ENCODE peak calls at places on chromosome 2, in five cellular contexts. One of them, this sample, is unnamed.

GRCh38 chr2:126887506-126887905 is 11.2 kb upstream of the TEX51 start:
- DNase-seq in brain microvascular endothelial cell: no peak
- DNase-seq in AG08396: no peak
- DNase-seq in B cell: no peak
- DNase-seq in GM12878: no peak
- DNase-seq in this sample: no peak

GRCh38 chr2:27721335-27721734 is 50.2 kb upstream of the MRPL33 start:
- DNase-seq in brain microvascular endothelial cell: no peak
- DNase-seq in AG08396: no peak
- DNase-seq in B cell: no peak
- DNase-seq in GM12878: no peak
- DNase-seq in this sample: no peak

GRCh38 chr2:237818066-237818473 is 19.5 kb downstream of the RBM44 start:
- DNase-seq in brain microvascular endothelial cell: peak
- DNase-seq in AG08396: no peak
- DNase-seq in B cell: no peak
- DNase-seq in GM12878: no peak
- DNase-seq in this sample: no peak

GRCh38 chr2:96535331-96535730 is 1.2 kb upstream of the ARID5A start:
- DNase-seq in brain microvascular endothelial cell: no peak
- DNase-seq in AG08396: no peak
- DNase-seq in B cell: no peak
- DNase-seq in GM12878: no peak
- DNase-seq in this sample: no peak

GRCh38 chr2:65416945-65417344 is 15.5 kb downstream of the SPRED2 start:
- DNase-seq in brain microvascular endothelial cell: no peak
- DNase-seq in AG08396: no peak
- DNase-seq in B cell: no peak
- DNase-seq in GM12878: no peak
- DNase-seq in this sample: peak

GRCh38 chr2:227614246-227614645 is 394 bp downstream of the SCYGR3 start:
- DNase-seq in brain microvascular endothelial cell: no peak
- DNase-seq in AG08396: no peak
- DNase-seq in B cell: no peak
- DNase-seq in GM12878: no peak
- DNase-seq in this sample: no peak

GRCh38 chr2:5007596-5007995 is 684.6 kb upstream of the SOX11 start:
- DNase-seq in brain microvascular endothelial cell: no peak
- DNase-seq in AG08396: no peak
- DNase-seq in B cell: no peak
- DNase-seq in GM12878: no peak
- DNase-seq in this sample: no peak

GRCh38 chr2:9106338-9107167 is 100.1 kb upstream of the ASAP2 start:
- DNase-seq in brain microvascular endothelial cell: no peak
- DNase-seq in AG08396: no peak
- DNase-seq in B cell: no peak
- DNase-seq in GM12878: no peak
- DNase-seq in this sample: no peak

GRCh38 chr2:197851451-197851850 is 47.1 kb downstream of the PLCL1 start:
- DNase-seq in brain microvascular endothelial cell: no peak
- DNase-seq in AG08396: no peak
- DNase-seq in B cell: no peak
- DNase-seq in GM12878: no peak
- DNase-seq in this sample: no peak

GRCh38 chr2:107255744-107256143 is 369.8 kb upstream of the ST6GAL2 start:
- DNase-seq in brain microvascular endothelial cell: no peak
- DNase-seq in AG08396: no peak
- DNase-seq in B cell: no peak
- DNase-seq in GM12878: no peak
- DNase-seq in this sample: no peak

GRCh38 chr2:240178564-240178963 is 38.1 kb upstream of the OTOS start:
- DNase-seq in brain microvascular endothelial cell: no peak
- DNase-seq in AG08396: no peak
- DNase-seq in B cell: no peak
- DNase-seq in GM12878: no peak
- DNase-seq in this sample: no peak

GRCh38 chr2:206378835-206379234 is 64.5 kb upstream of the ADAM23 start:
- DNase-seq in brain microvascular endothelial cell: peak
- DNase-seq in AG08396: no peak
- DNase-seq in B cell: no peak
- DNase-seq in GM12878: no peak
- DNase-seq in this sample: no peak

GRCh38 chr2:140600116-140600515 is 1530.7 kb downstream of the LRP1B start:
- DNase-seq in brain microvascular endothelial cell: peak
- DNase-seq in AG08396: no peak
- DNase-seq in B cell: no peak
- DNase-seq in GM12878: no peak
- DNase-seq in this sample: no peak